ENCODE peak calls at places on chromosomes 5 and 9, in nine cellular contexts. Y is posterior vena cava; Q is left colon; E is amniotic epithelial cell; T is ovary; J is GM23248; V is NCI-H1092 treated with DMSO at 0.1 percent for 48 hours; K is M059J; L is CD8-positive, alpha-beta T cell. G is an unnamed sample.

GRCh38 chr9:129712595-129713524 is 40.0 kb downstream of the PTGES start:
- DNase-seq in Y (no peak), Q (no peak), E (no peak), T (no peak), J (peak; percentile 95), V (no peak), K (peak; percentile 34), L (no peak), G (no peak)

GRCh38 chr5:179731791-179732411 is 721 bp upstream of the MAML1 start:
- DNase-seq in Y (peak; percentile 81), Q (peak; percentile 30), E (peak; percentile 95), T (peak; percentile 49), J (peak; percentile 94), V (peak; percentile 43), K (peak; percentile 79), L (no peak), G (no peak)

GRCh38 chr9:135566552-135566951 is 5.0 kb downstream of the PAEP start:
- DNase-seq in Y (peak; percentile 42), Q (no peak), E (no peak), T (no peak), J (no peak), V (no peak), K (no peak), L (no peak), G (no peak)

GRCh38 chr5:163079618-163080017 is 357.8 kb upstream of the CCNG1 start:
- DNase-seq in Y (no peak), Q (no peak), E (no peak), T (no peak), J (no peak), V (no peak), K (no peak), L (no peak), G (no peak)

GRCh38 chr9:104682642-104683041 is 11.7 kb upstream of the OR13D1 start:
- DNase-seq in Y (no peak), Q (no peak), E (peak; percentile 56), T (no peak), J (peak; percentile 67), V (peak; percentile 67), K (peak; percentile 68), L (no peak), G (no peak)

GRCh38 chr9:7392161-7392560 is 407.4 kb downstream of the DMAC1 start:
- DNase-seq in Y (no peak), Q (no peak), E (no peak), T (no peak), J (no peak), V (no peak), K (no peak), L (no peak), G (no peak)

GRCh38 chr9:111118256-111118950 is 80.1 kb upstream of the LPAR1 start:
- DNase-seq in Y (no peak), Q (no peak), E (peak; percentile 22), T (no peak), J (peak; percentile 89), V (no peak), K (peak; percentile 76), L (no peak), G (no peak)

GRCh38 chr5:168140256-168140655 is 151.2 kb upstream of the WWC1 start:
- DNase-seq in Y (no peak), Q (no peak), E (no peak), T (no peak), J (no peak), V (no peak), K (no peak), L (no peak), G (no peak)

GRCh38 chr5:138961221-138961620 is 86.1 kb upstream of the LRRTM2 start:
- DNase-seq in Y (no peak), Q (no peak), E (no peak), T (no peak), J (no peak), V (no peak), K (no peak), L (no peak), G (no peak)

GRCh38 chr9:136472640-136473353 is 10.0 kb downstream of the SEC16A start:
- DNase-seq in Y (no peak), Q (no peak), E (no peak), T (no peak), J (no peak), V (no peak), K (no peak), L (no peak), G (no peak)

GRCh38 chr9:76374702-76375543 is 19.3 kb downstream of the RFK start:
- DNase-seq in Y (peak; percentile 85), Q (peak; percentile 95), E (peak; percentile 97), T (peak; percentile 81), J (peak; percentile 80), V (no peak), K (peak; percentile 95), L (no peak), G (no peak)

GRCh38 chr5:145484195-145484594 is 350.9 kb downstream of the PRELID2 start:
- DNase-seq in Y (no peak), Q (no peak), E (peak; percentile 61), T (no peak), J (peak; percentile 80), V (no peak), K (peak; percentile 76), L (no peak), G (no peak)

GRCh38 chr5:122835681-122836080 is 9.7 kb upstream of the SNX24 start:
- DNase-seq in Y (no peak), Q (no peak), E (no peak), T (no peak), J (peak; percentile 34), V (no peak), K (no peak), L (no peak), G (no peak)